ENCODE peak calls at places on chromosome 13, in five cellular contexts. N is fibroblast of villous mesenchyme, B is body of pancreas, R is Peyer's patch, X is lower lobe of right lung. K is an unnamed sample.
A peak's percentile ranks its signal among the peaks of the same experiment; 100 is the strongest.

GRCh38 chr13:34816543-34816942 is 125.5 kb upstream of the NBEA start:
- DNase-seq in N (peak; percentile 42), B (no peak), R (no peak), X (no peak), K (peak; percentile 7)

GRCh38 chr13:20231839-20232555 is at the start of gene GJB6:
- DNase-seq in N (no peak), B (peak; percentile 38), R (no peak), X (no peak), K (no peak)

GRCh38 chr13:74661851-74662250 is 527.6 kb upstream of the KLF12 start:
- DNase-seq in N (peak; percentile 16), B (no peak), R (no peak), X (no peak), K (no peak)

GRCh38 chr13:36750046-36750445 is 69.0 kb upstream of the RFXAP start:
- DNase-seq in N (no peak), B (no peak), R (no peak), X (no peak), K (no peak)

GRCh38 chr13:67137044-67137735 is 92.9 kb downstream of the PCDH9 start:
- DNase-seq in N (no peak), B (no peak), R (no peak), X (no peak), K (peak; percentile 54)

GRCh38 chr13:39119422-39119821 is 81.2 kb downstream of the NHLRC3 start:
- DNase-seq in N (no peak), B (no peak), R (no peak), X (no peak), K (no peak)

GRCh38 chr13:100473087-100473486 is 115.5 kb downstream of the GGACT start:
- DNase-seq in N (no peak), B (no peak), R (no peak), X (no peak), K (no peak)

GRCh38 chr13:95540848-95541247 is 11.7 kb upstream of the CLDN10 start:
- DNase-seq in N (no peak), B (peak; percentile 95), R (no peak), X (no peak), K (no peak)

DNA sequence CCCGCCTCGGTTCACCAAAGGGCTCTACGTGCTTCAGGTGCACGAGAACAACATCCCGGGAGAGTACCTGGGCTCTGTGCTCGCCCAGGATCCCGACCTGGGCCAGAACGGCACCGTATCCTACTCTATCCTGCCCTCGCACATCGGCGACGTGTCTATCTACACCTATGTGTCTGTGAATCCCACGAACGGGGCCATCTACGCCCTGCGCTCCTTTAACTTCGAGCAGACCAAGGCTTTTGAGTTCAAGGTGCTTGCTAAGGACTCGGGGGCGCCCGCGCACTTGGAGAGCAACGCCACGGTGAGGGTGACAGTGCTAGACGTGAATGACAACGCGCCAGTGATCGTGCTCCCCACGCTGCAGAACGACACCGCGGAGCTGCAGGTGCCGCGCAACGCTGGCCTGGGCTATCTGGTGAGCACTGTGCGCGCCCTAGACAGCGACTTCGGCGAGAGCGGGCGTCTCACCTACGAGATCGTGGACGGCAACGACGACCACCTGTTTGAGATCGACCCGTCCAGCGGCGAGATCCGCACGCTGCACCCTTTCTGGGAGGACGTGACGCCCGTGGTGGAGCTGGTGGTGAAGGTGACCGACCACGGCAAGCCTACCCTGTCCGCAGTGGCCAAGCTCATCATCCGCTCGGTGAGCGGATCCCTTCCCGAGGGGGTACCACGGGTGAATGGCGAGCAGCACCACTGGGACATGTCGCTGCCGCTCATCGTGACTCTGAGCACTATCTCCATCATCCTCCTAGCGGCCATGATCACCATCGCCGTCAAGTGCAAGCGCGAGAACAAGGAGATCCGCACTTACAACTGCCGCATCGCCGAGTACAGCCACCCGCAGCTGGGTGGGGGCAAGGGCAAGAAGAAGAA is 2.6 kb downstream of the PCDH17 start:
- DNase-seq in N (no peak), B (peak; percentile 26), R (no peak), X (no peak), K (no peak)
- H3K4me3 ChIP-seq in N (no peak overlapping the region), B (peak overlapping the region; percentile 25), R (peak overlapping the region; percentile 37), X (peak overlapping the region; percentile 62), K (no peak overlapping the region)

GRCh38 chr13:45718063-45718462 is 15.9 kb downstream of the CBY2 start:
- DNase-seq in N (peak; percentile 8), B (no peak), R (no peak), X (no peak), K (peak; percentile 23)
- TF ChIP-seq CTCF in N (peak; percentile 58), B (peak; percentile 45), R (no peak), X (peak; percentile 45), K (peak; percentile 53)

GRCh38 chr13:51726446-51727185 is 77.3 kb downstream of the DHRS12 start:
- DNase-seq in N (peak; percentile 83), B (no peak), R (no peak), X (no peak), K (peak; percentile 94)

GRCh38 chr13:51729853-51730553 is 74.0 kb downstream of the DHRS12 start:
- DNase-seq in N (peak; percentile 92), B (no peak), R (no peak), X (no peak), K (peak; percentile 90)

GRCh38 chr13:51727634-51728274 is 76.2 kb downstream of the DHRS12 start:
- DNase-seq in N (no peak), B (no peak), R (no peak), X (no peak), K (no peak)

GRCh38 chr13:51728972-51729371 is 75.0 kb downstream of the DHRS12 start:
- DNase-seq in N (peak; percentile 75), B (no peak), R (no peak), X (no peak), K (peak; percentile 94)

GRCh38 chr13:51728275-51728673 is 75.7 kb downstream of the DHRS12 start:
- DNase-seq in N (no peak), B (no peak), R (no peak), X (no peak), K (no peak)
- H3K4me3 ChIP-seq in N (no peak overlapping the region), B (no peak overlapping the region), R (no peak overlapping the region), X (no peak overlapping the region), K (no peak overlapping the region)

GRCh38 chr13:46184277-46184699 is 2.3 kb upstream of the LCP1 start:
- DNase-seq in N (peak; percentile 23), B (peak; percentile 39), R (peak; percentile 87), X (peak; percentile 62), K (peak; percentile 19)
- TF ChIP-seq CTCF in N (peak; percentile 61), B (peak; percentile 28), R (peak; percentile 75), X (peak; percentile 50), K (peak; percentile 54)

DNA sequence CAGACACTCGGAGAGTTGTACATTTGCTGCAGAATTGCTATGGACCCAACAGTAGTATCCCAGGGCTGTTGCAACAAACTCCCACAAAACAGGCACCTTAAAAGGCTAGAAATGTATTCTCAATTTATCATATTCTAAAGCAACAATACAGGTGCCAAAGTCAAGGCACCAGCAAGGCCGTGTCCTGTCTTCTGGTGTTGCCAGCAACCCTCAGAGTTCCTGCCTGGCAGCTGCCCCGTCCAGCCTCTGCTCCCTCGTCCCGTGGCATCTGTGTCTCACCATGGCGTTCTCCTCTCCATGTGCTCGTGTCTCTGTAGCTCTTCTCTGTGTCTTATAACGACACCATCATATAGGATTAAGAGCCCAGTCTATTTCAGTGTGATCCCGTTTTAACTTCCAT is 67.7 kb upstream of the ARGLU1 start:
- DNase-seq in N (no peak), B (no peak), R (no peak), X (no peak), K (no peak)
- H3K4me3 ChIP-seq in N (no peak overlapping the region), B (no peak overlapping the region), R (no peak overlapping the region), X (no peak overlapping the region), K (no peak overlapping the region)

DNA sequence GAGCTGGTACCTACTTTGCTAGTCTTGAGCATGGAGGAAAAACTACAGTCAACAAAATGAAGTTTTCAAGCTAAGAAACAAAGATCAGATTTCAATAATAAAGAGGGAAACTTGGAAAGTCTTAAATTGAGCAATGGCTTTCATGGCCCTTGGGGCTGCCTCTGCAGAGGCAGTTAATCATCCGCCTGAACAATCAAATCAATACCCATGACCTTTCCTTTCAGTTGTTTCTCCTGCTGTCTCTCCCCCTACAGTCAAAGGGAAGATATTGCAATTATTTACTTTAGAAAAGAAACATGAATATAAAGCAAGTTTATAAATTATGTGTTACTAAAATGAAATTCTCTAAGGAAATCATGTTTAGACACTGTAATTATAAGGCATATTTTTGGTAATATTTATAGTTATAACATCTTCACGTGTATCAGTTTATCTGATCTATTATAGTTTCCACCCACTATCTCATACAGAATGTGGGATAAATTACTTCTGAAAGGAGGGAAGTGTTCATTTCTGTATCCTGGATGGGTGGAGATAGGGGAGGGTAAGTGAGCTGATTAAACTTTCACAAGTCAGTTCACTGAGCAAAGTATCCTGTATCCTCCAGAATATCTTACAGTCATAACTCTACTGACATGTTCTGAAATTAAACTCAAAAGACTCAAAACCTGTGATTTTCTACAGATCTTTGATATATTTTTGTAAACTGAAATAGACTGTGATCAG is 72.4 kb upstream of the TSC22D1 start:
- DNase-seq in N (peak; percentile 54), B (peak; percentile 13), R (no peak), X (no peak), K (peak; percentile 31)
- TF ChIP-seq CTCF in N (peak; percentile 50), B (peak; percentile 56), R (peak; percentile 20), X (no peak), K (peak; percentile 41)

K was measured in fibroblast of pulmonary artery.